ENCODE peak calls at places on chromosomes 16 and 17, in seven cellular contexts. I is AG04450, Z is spleen, J is hepatocyte, M is Calu3, Y is transverse colon, S is body of pancreas. O is an unnamed sample.

GRCh38 chr16:23535901-23536300 is 21.2 kb downstream of the EARS2 start:
- DNase-seq in Z (peak; percentile 8), I (no peak), S (no peak), J (no peak), M (no peak), Y (no peak), O (no peak)

GRCh38 chr16:78045865-78046581 is 23.7 kb downstream of the CLEC3A start:
- DNase-seq in I (peak; percentile 4), Z (peak; percentile 78), M (no peak), S (peak; percentile 73), Y (peak; percentile 41), J (peak; percentile 94), O (no peak)

GRCh38 chr17:38428150-38428642 is at the start of gene ARHGAP23:
- DNase-seq in J (peak; percentile 74), I (peak; percentile 47), M (peak; percentile 78), Z (peak; percentile 87), S (peak; percentile 64), Y (peak; percentile 62), O (no peak)

GRCh38 chr17:39110435-39111136 is 40.9 kb downstream of the PLXDC1 start:
- DNase-seq in M (peak; percentile 60), I (no peak), Z (no peak), Y (no peak), S (peak; percentile 86), J (no peak), O (no peak)

GRCh38 chr17:29930399-29931010 is 477 bp upstream of the SSH2 start:
- DNase-seq in Y (peak; percentile 13), J (no peak), S (no peak), I (no peak), Z (no peak), M (no peak), O (no peak)

GRCh38 chr17:8732406-8733065 is 12.1 kb downstream of the CCDC42 start:
- DNase-seq in Z (no peak), Y (no peak), M (no peak), S (no peak), J (no peak), I (no peak), O (no peak)

GRCh38 chr16:17612336-17612735 is 141.6 kb upstream of the XYLT1 start:
- DNase-seq in S (no peak), J (no peak), M (no peak), Y (no peak), Z (no peak), I (no peak), O (no peak)

GRCh38 chr17:32558997-32559650 is 72.3 kb downstream of the CDK5R1 start:
- DNase-seq in M (no peak), I (no peak), Z (no peak), Y (no peak), S (no peak), J (no peak), O (no peak)

GRCh38 chr16:55376045-55376444 is 52.0 kb downstream of the IRX6 start:
- DNase-seq in Y (no peak), S (no peak), Z (no peak), J (no peak), I (no peak), M (no peak), O (no peak)

GRCh38 chr17:237406-237955 is 56.0 kb upstream of the DOC2B start:
- DNase-seq in Y (peak; percentile 3), S (no peak), M (no peak), J (no peak), Z (peak; percentile 32), I (no peak), O (no peak)

GRCh38 chr16:82034981-82035612 is at the start of gene HSD17B2:
- DNase-seq in S (no peak), Z (no peak), J (peak; percentile 64), I (no peak), M (peak; percentile 78), Y (peak; percentile 78), O (no peak)

GRCh38 chr16:85615014-85615851 is 2.1 kb downstream of the GSE1 start:
- DNase-seq in M (peak; percentile 96), Z (peak; percentile 88), S (peak; percentile 92), I (no peak), J (peak; percentile 95), Y (peak; percentile 92), O (no peak)

GRCh38 chr16:87442581-87442966 is 50.2 kb downstream of the ZCCHC14 start:
- DNase-seq in M (no peak), J (no peak), S (no peak), Z (no peak), I (no peak), Y (no peak), O (no peak)

GRCh38 chr17:61647044-61647443 is 56.0 kb upstream of the NACA2 start:
- DNase-seq in M (no peak), S (no peak), Z (no peak), Y (no peak), J (no peak), I (no peak), O (no peak)

GRCh38 chr17:348692-349425 is 3.7 kb downstream of the RPH3AL start:
- DNase-seq in Z (peak; percentile 45), Y (peak; percentile 72), M (peak; percentile 13), I (no peak), S (peak; percentile 91), J (no peak), O (no peak)

GRCh38 chr16:60127196-60127595 is 1393.1 kb upstream of the GOT2 start:
- DNase-seq in I (no peak), Z (no peak), J (no peak), S (no peak), M (no peak), Y (no peak), O (no peak)

GRCh38 chr17:55688057-55688456 is 34.6 kb downstream of the TMEM100 start:
- DNase-seq in S (no peak), Y (no peak), J (no peak), M (no peak), Z (no peak), I (no peak), O (no peak)

GRCh38 chr16:19886061-19886792 is 1.6 kb upstream of the GPRC5B start:
- DNase-seq in S (peak; percentile 80), Y (peak; percentile 79), I (peak; percentile 54), Z (peak; percentile 88), J (peak; percentile 83), M (peak; percentile 86), O (peak; percentile 73)

GRCh38 chr17:38415250-38416194 is 12.7 kb upstream of the ARHGAP23 start:
- DNase-seq in I (peak; percentile 26), Y (peak; percentile 40), J (peak; percentile 64), Z (no peak), M (peak; percentile 76), S (no peak), O (peak; percentile 91)

GRCh38 chr17:13835151-13835550 is 233.4 kb upstream of the HS3ST3A1 start:
- DNase-seq in S (no peak), Z (no peak), Y (no peak), J (no peak), I (no peak), M (no peak), O (no peak)

GRCh38 chr17:50573866-50574571 is 13.5 kb downstream of the CACNA1G start:
- DNase-seq in I (no peak), Z (no peak), Y (no peak), M (no peak), S (no peak), J (no peak), O (peak; percentile 96)

DNA sequence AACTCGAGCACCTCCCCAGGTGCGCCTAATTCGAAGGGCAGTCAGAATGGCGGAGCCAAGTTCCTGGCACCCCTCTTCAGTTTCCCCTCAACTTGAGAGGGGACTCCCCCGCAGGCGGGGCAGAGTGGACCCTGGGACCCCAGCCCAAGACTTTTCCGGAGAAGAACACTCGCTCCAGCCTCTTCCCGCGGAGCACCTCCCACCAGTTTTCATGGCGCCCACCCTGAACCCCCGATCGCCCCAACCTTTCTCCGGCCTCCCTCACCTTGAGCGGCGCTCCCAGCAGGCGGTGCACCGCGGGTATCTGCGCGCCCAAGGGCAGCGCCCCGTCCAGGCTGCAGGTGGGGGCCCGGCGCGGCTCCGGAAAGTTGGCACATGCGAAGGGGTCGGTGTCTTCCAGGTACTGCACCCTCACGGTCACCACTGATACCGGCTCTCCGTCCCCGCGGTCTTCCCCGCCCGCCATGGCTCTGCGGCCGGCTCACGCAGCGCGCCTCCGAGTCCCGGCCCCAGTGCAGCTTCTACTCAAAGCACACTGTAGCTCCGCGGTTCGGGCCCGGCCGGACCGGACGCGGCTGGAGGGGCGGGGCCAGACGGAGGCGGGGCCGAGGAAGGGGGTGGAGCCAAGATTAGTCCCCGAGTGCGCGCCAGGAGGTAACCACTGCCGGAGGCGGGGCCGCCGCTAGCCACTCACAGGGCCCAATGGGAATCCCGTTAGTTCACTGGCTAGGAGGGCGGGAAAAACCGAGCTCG is at the start of gene FHOD1:
- DNase-seq in I (peak; percentile 79), S (peak; percentile 98), Z (peak; percentile 99), J (peak; percentile 97), Y (peak; percentile 100), M (peak; percentile 99), O (peak; percentile 98)
- TF ChIP-seq CTCF in I (no peak), S (no peak), Z (no peak), J (no peak), Y (peak; percentile 29), M (no peak), O (peak; percentile 5)

GRCh38 chr17:74259667-74260524 is 14.1 kb upstream of the DNAI2 start:
- DNase-seq in J (no peak), Y (no peak), Z (no peak), M (no peak), I (no peak), S (no peak), O (no peak)
- TF ChIP-seq CTCF in J (no peak), Y (no peak), Z (no peak), M (no peak), I (no peak), S (no peak), O (no peak)

DNA sequence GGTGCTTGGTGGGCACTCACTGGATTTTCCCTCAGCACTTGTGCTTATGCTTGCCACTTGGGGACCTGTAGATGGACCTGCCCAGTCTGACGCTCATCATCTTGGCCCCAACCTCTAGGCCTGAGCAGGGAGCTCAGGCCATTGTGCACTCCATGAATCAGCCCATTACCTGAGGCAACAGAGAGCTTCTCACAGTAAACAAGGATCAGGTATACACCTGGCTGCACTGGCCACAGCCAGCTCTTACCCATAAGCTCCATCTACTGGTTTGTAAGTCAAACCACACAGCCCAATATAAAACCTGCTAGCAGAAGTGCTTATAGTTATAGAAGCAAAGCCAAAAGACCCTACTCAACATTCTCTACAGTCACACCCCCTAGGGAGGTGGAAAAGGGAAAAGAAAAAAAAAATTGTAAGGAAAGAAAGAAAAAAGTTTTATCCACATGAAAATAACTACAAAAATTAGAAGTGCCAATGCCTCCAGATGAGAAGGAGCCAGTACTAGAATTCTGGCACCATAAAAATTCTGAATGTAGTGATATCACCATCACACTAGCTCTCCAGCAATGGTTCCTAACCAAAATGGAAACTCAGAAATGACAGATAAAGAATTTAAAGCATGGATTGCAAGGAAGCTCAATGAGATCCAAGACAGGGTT is 87.8 kb upstream of the CDH5 start:
- DNase-seq in S (no peak), J (no peak), M (peak; percentile 68), I (no peak), Y (no peak), Z (no peak), O (no peak)
- TF ChIP-seq CTCF in S (no peak), J (peak; percentile 14), M (no peak), I (no peak), Y (no peak), Z (no peak), O (no peak)

DNA sequence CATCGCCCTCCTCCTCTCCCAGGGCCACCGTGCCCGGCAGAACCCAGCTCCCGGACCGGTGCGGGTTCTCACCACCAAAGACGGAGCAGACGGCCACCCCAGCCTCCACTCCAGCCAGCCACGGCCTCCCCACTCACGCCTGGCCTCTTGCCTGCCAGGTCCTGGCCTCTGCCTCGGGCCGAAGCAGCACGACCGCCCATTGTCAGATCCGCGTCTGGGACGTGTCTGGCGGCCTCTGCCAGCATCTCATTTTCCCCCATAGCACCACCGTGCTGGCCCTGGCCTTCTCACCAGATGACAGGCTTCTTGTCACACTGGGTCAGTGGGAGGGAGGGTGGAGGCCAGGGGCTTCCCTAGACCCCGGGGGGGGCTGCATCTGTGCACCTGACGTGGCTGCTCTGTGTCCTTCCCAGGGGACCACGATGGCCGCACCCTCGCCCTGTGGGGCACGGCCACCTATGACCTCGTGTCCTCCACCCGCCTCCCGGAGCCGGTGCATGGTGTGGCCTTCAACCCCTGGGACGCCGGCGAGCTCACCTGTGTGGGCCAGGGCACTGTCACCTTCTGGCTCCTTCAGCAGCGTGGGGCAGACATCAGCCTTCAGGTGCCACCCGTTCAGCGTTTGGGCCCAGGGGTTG is 6.6 kb upstream of the RHOT2 start:
- DNase-seq in Y (no peak), M (no peak), Z (no peak), S (no peak), J (no peak), I (no peak), O (no peak)
- TF ChIP-seq CTCF in Y (no peak), M (no peak), Z (no peak), S (no peak), J (no peak), I (peak; percentile 5), O (no peak)